ENCODE peak calls at places on chromosomes 3 and 15, in six cellular contexts. Y is epithelial cell of esophagus, J is epithelial cell of proximal tubule, V is uterus, H is BJ, M is left ventricle myocardium inferior. A is an unnamed sample.

GRCh38 chr3:79246875-79247274 is 520.9 kb downstream of the ROBO1 start:
- DNase-seq in V (no peak), Y (no peak), M (no peak), J (no peak), H (no peak), A (no peak)

GRCh38 chr15:90884719-90885431 is 571 bp downstream of the FES start:
- DNase-seq in M (no peak), V (no peak), J (no peak), H (no peak), Y (no peak), A (no peak)

GRCh38 chr3:176789281-176789705 is 408.0 kb downstream of the TBL1XR1 start:
- DNase-seq in J (no peak), M (no peak), H (no peak), Y (peak), V (no peak), A (no peak)

GRCh38 chr3:161069441-161070251 is 35.5 kb downstream of the B3GALNT1 start:
- DNase-seq in H (peak), J (peak), Y (peak), M (no peak), V (no peak), A (peak)

GRCh38 chr3:128804017-128804816 is 75.2 kb upstream of the ACAD9 start:
- DNase-seq in M (no peak), Y (no peak), J (no peak), H (no peak), V (no peak), A (no peak)

GRCh38 chr3:42552830-42553229 is 28.9 kb downstream of the SEC22C start:
- DNase-seq in M (no peak), V (no peak), J (no peak), H (no peak), Y (no peak), A (no peak)

GRCh38 chr15:83323296-83323711 is 38.8 kb upstream of the BNC1 start:
- DNase-seq in J (peak), M (no peak), Y (peak), H (peak), V (no peak), A (peak)

GRCh38 chr3:97960561-97961275 is 11.5 kb downstream of the RIOX2 start:
- DNase-seq in M (no peak), V (no peak), H (no peak), Y (no peak), J (no peak), A (no peak)

GRCh38 chr3:110684436-110684835 is 387.2 kb upstream of the NECTIN3 start:
- DNase-seq in Y (peak), H (no peak), V (no peak), M (no peak), J (no peak), A (no peak)

GRCh38 chr3:9028134-9028533 is 64.9 kb upstream of the RAD18 start:
- DNase-seq in H (no peak), M (peak), Y (no peak), J (no peak), V (peak), A (peak)

GRCh38 chr3:41961750-41962679 is at the start of gene ULK4:
- DNase-seq in M (peak), H (peak), V (peak), Y (peak), J (peak), A (peak)

GRCh38 chr3:101383656-101384055 is 63.3 kb upstream of the IMPG2 start:
- DNase-seq in J (no peak), Y (no peak), V (no peak), M (no peak), H (no peak), A (no peak)

GRCh38 chr3:101379695-101380376 is 59.5 kb upstream of the IMPG2 start:
- DNase-seq in H (no peak), M (no peak), J (no peak), V (no peak), Y (no peak), A (no peak)

GRCh38 chr3:101383156-101383575 is 62.8 kb upstream of the IMPG2 start:
- DNase-seq in V (peak), M (no peak), J (no peak), H (peak), Y (no peak), A (peak)

GRCh38 chr3:101384426-101384825 is 64.1 kb upstream of the IMPG2 start:
- DNase-seq in J (no peak), Y (no peak), H (no peak), V (no peak), M (no peak), A (no peak)

GRCh38 chr3:101381809-101382208 is 61.4 kb upstream of the IMPG2 start:
- DNase-seq in M (no peak), V (no peak), H (peak), J (peak), Y (peak), A (no peak)
- TF ChIP-seq CTCF in M (peak), V (peak), H (peak), J (peak), Y (peak), A (peak)

GRCh38 chr15:89401636-89402252 is 67.1 kb upstream of the POLG start:
- DNase-seq in H (peak), J (no peak), Y (peak), M (no peak), V (no peak), A (peak)

GRCh38 chr15:89399070-89399389 is 64.4 kb upstream of the POLG start:
- DNase-seq in V (no peak), Y (no peak), M (no peak), H (no peak), J (no peak), A (no peak)

GRCh38 chr15:89399390-89400120 is 64.9 kb upstream of the POLG start:
- DNase-seq in M (no peak), J (no peak), H (no peak), V (no peak), Y (peak), A (no peak)

GRCh38 chr15:89400997-89401590 is 66.5 kb upstream of the POLG start:
- DNase-seq in H (no peak), M (no peak), V (no peak), Y (no peak), J (no peak), A (no peak)

DNA sequence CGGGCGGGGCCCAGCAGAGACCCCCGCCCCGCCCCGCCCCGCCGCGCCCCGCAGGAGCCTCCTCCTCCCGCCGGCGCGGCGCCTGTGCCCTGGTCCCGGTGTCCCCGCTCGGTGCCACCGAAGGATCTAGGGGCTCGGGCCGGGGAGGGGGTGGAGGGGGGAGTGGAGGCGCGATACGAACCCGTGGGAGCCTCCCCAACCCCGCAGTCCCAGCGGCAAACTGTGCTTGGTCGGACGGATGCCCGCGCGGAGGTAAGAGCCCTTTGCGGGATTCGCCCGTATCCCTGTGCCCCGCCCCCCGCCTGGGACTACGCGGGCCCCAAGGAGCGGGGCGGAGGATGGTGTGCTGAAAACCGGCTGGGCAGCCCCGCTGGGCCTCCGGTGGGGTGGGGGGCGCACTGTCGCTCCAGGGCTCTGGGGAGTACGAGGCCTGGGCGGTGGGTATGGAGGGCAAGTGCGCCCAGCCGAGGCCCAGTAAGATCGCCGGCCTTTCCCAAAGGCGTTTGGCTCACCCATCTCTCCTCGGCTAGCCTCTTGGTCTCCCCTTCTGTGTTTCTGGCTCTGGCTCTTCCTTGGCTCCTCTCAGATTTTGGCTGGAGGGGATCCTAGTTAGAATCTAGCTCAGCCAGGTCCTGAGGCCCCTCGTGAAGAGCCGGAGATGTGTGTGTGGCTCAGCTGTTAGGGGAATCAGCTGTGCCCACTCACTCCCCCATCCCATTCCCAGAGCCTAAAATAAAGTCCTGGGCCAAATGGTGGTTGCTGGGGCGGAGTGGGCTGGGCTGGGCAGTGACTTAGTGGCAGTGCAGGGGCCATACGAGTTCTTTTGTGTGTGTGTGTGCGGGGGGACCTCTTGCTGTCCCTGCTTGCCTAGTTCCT is 65.7 kb upstream of the POLG start:
- DNase-seq in H (no peak), Y (no peak), V (no peak), J (no peak), M (no peak), A (no peak)
- H3K4me3 ChIP-seq in H (no peak), Y (no peak), V (peak), J (no peak), M (peak), A (no peak)

DNA sequence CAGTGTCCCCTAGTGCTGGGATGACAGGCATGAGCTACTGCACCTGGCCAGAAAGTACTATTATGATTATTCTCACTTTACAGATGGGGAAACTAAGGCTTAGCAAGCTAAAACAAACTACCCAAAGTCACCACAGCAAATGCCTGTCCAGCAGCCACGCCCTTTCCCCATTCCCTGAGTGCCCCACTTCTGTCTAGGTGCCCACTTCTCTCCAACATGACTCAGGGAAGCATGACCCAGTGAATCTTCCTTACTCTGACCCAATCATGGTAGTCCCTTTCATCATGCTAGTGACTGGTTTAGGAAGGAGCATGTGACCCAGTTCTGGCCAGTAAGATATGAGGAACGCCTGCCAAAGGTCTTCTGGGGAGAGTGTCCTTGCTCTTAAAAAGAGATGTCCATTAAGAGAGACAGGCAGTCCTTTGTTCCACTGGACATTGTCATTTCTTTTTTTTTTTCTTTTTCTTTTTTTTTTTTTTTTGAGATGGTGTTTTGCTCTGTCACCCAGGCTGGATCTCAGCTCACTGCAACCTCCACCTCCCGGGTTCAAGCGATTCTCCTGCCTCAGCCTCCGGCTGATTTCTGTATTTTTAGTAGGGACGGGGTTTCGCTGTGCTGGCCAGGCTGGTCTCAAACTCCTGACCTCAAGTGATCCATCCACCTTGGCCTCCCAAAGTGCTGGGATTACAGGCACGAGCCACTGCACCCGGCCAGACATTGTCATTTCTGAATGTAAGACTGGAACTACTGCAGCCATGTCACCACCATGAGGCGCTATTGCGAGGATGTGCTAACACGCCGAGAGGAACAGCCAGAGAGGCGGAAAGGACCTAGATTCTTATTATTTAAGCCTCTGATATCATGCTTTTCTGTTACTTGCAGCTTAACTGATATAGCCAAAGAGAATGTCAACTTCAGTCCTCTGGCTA is 19.8 kb downstream of the MEGF11 start:
- DNase-seq in Y (peak), V (no peak), H (no peak), M (no peak), J (peak), A (no peak)
- TF ChIP-seq CTCF in Y (no peak), V (no peak), H (no peak), M (no peak), J (peak), A (no peak)

DNA sequence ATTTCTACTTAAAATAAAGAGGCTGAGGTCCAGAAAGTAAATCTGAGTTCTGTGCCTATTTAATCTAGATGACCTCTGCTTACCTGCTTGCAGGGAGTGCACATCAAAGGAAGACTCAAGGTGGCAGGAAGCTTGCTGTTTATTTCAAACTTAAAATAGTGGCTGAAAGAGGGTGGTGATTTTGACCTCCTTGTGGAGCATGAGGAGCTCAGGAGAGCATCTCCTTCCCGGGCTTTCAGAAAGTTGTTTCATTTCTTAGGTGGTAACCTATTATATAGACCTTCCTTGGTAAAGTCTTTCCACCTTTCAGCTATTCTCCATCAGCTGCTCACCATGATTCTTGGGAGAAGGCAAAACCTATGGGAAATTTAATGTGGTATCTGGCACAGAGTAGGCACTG is 494 bp downstream of the GCSAM start:
- DNase-seq in M (no peak), Y (no peak), V (no peak), J (no peak), H (no peak), A (no peak)
- H3K4me3 ChIP-seq in M (no peak), Y (peak), V (no peak), J (no peak), H (no peak), A (no peak)

DNA sequence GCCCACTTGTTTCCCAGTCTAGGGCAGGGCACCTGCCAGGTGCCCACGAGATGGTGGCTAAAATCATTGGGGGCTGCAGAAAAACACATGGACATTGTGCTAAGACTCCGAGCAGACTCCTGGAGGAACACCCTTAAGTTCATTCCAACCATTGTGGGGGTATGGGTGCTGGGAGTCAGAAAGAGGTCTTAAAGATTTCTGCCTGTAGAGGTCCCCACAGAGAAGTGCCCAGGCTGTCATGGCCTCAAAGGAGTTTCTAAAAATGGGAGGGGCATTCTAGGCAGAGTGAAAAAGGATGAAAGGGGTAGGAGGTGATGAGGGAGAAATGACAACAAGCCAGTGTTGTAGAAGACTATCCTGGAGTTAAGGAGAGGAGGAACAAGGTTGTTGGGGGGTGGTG is 17.1 kb downstream of the RBP1 start:
- DNase-seq in V (no peak), Y (no peak), J (no peak), H (no peak), M (no peak), A (no peak)
- TF ChIP-seq CTCF in V (no peak), Y (no peak), J (peak), H (no peak), M (no peak), A (no peak)